ENCODE peak calls at places on chromosomes 13 and 19, in eight cellular contexts. C is mammary epithelial cell; I is heart left ventricle; L is CD8-positive, alpha-beta T cell; K is H1; U is ascending aorta; O is mesendoderm; Y is psoas muscle. M is an unnamed sample.
A peak's percentile ranks its signal among the peaks of the same experiment; 100 is the strongest.

GRCh38 chr19:31717316-31717715 is 368.1 kb upstream of the TSHZ3 start:
- DNase-seq in C (no peak), I (no peak), L (no peak), K (no peak), U (no peak), O (no peak), Y (no peak), M (no peak)

GRCh38 chr19:53467503-53468262 is at the start of gene ZNF813:
- DNase-seq in C (peak; percentile 71), I (peak; percentile 94), L (peak; percentile 98), K (peak; percentile 98), U (peak; percentile 76), O (peak; percentile 93), Y (peak; percentile 93), M (peak; percentile 59)

GRCh38 chr13:79481685-79482052 is 714 bp downstream of the NDFIP2 start:
- DNase-seq in C (peak; percentile 52), I (no peak), L (peak; percentile 60), K (no peak), U (no peak), O (no peak), Y (no peak), M (no peak)

GRCh38 chr13:114226088-114226487 is 8.6 kb upstream of the CDC16 start:
- DNase-seq in C (no peak), I (no peak), L (peak; percentile 59), K (no peak), U (no peak), O (no peak), Y (no peak), M (no peak)

GRCh38 chr19:805600-806550 is 8.6 kb downstream of the PTBP1 start:
- DNase-seq in C (no peak), I (no peak), L (no peak), K (peak; percentile 50), U (no peak), O (no peak), Y (peak; percentile 13), M (no peak)

GRCh38 chr13:83085186-83085900 is 796.9 kb downstream of the SLITRK1 start:
- DNase-seq in C (no peak), I (no peak), L (no peak), K (no peak), U (no peak), O (no peak), Y (no peak), M (no peak)

GRCh38 chr19:17754634-17755532 is 3.6 kb downstream of the FCHO1 start:
- DNase-seq in C (no peak), I (no peak), L (no peak), K (no peak), U (no peak), O (no peak), Y (no peak), M (no peak)

GRCh38 chr19:4518345-4519171 is at the start of gene PLIN4:
- DNase-seq in C (peak; percentile 43), I (peak; percentile 92), L (no peak), K (peak; percentile 54), U (no peak), O (no peak), Y (peak; percentile 87), M (no peak)

GRCh38 chr13:109253316-109253715 is 533.1 kb downstream of the IRS2 start:
- DNase-seq in C (no peak), I (no peak), L (no peak), K (no peak), U (no peak), O (no peak), Y (no peak), M (peak; percentile 53)

GRCh38 chr13:65985632-65986031 is 1244.5 kb downstream of the PCDH9 start:
- DNase-seq in C (no peak), I (no peak), L (no peak), K (peak; percentile 69), U (no peak), O (peak; percentile 62), Y (no peak), M (no peak)

GRCh38 chr13:46799139-46799538 is 2.2 kb upstream of the ESD start:
- DNase-seq in C (no peak), I (no peak), L (no peak), K (no peak), U (no peak), O (no peak), Y (no peak), M (no peak)

GRCh38 chr19:13002389-13002898 is 7.2 kb downstream of the NFIX start:
- DNase-seq in C (no peak), I (peak; percentile 80), L (no peak), K (no peak), U (no peak), O (no peak), Y (peak; percentile 79), M (no peak)

GRCh38 chr19:10543059-10543419 is 665 bp upstream of the ATG4D start:
- DNase-seq in C (no peak), I (no peak), L (no peak), K (no peak), U (no peak), O (no peak), Y (no peak), M (no peak)

GRCh38 chr13:35283856-35284255 is 192.6 kb downstream of the MAB21L1 start:
- DNase-seq in C (peak; percentile 54), I (no peak), L (no peak), K (no peak), U (no peak), O (no peak), Y (no peak), M (no peak)

GRCh38 chr13:47976325-47976724 is 24.7 kb downstream of the SUCLA2 start:
- DNase-seq in C (no peak), I (no peak), L (no peak), K (no peak), U (no peak), O (peak; percentile 38), Y (no peak), M (no peak)

GRCh38 chr13:112849500-112849899 is 119.5 kb upstream of the MCF2L start:
- DNase-seq in C (no peak), I (no peak), L (no peak), K (no peak), U (no peak), O (no peak), Y (no peak), M (no peak)

GRCh38 chr19:18659281-18660050 is 22.6 kb downstream of the KLHL26 start:
- DNase-seq in C (no peak), I (peak; percentile 74), L (no peak), K (no peak), U (no peak), O (no peak), Y (peak; percentile 73), M (no peak)

GRCh38 chr19:20423381-20424207 is 142.0 kb downstream of the ZNF737 start:
- DNase-seq in C (peak; percentile 56), I (peak; percentile 47), L (peak; percentile 60), K (peak; percentile 61), U (peak; percentile 26), O (peak; percentile 87), Y (peak; percentile 47), M (no peak)

GRCh38 chr13:35594096-35594495 is 117.6 kb upstream of the MAB21L1 start:
- DNase-seq in C (no peak), I (no peak), L (no peak), K (no peak), U (no peak), O (no peak), Y (no peak), M (no peak)

GRCh38 chr13:29284726-29285125 is 310.8 kb downstream of the SLC7A1 start:
- DNase-seq in C (no peak), I (no peak), L (no peak), K (no peak), U (no peak), O (peak; percentile 55), Y (no peak), M (no peak)

DNA sequence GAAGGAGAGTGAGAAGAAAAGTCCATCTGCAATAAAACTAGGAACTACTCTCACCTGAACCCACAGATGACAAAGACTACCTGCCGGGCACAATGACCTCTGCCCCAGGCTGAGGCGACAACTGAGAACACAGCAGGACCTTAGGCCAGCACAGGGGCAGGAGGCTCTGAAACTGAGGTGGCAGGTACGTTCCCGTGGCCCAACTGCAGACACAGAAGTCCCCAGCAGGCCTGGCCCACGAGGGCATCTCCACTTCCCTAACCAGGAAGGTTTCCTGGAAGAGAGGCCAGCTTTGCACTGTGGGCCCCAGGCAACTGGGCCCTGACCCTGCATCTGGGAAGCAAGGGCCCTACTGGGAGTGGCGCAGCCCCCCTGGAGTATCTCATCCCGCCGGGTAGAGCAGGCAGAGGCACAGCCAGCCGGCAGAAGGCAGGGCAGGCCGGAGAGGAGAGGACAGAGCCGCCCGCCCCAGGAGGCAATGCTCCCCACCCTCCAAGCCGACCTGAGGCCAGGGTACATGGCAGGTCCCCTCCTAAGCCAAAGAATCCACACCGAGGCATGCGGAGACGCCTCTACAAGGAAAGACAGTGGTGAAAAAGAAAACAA is 32.7 kb downstream of the STK24 start:
- DNase-seq in C (no peak), I (no peak), L (no peak), K (no peak), U (no peak), O (no peak), Y (no peak), M (no peak)
- H3K4me1 ChIP-seq in C (peaks cover 21% of the 10 kb centered on the region), I (peaks cover 69% of the 10 kb centered on the region), L (peaks cover 55% of the 10 kb centered on the region), K (peaks cover 13% of the 10 kb centered on the region), U (peaks cover 3% of the 10 kb centered on the region), O (peaks cover 10% of the 10 kb centered on the region), Y (peaks cover 67% of the 10 kb centered on the region), M (peaks cover 11% of the 10 kb centered on the region)

DNA sequence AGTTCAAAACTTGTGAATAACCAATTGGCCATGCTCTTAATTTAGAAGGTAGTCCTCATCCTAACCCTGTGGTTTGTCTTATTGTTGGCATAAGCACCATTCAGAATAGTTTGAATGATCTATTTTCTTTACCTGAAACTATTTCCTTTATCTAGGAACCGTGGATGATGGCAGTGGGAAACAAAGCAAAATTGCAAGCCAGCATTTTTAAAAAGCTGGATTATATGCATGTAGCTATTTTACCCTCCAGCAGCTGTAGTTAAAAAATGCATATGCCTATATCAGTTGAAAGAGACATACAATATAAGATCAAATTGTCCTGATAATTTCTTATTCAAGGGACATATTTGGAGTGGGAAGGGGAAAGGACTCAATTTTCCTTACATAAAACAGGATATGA is 19.3 kb downstream of the ZNF613 start:
- DNase-seq in C (no peak), I (no peak), L (no peak), K (no peak), U (no peak), O (no peak), Y (no peak), M (no peak)
- H3K4me1 ChIP-seq in C (no peaks in the 10 kb centered on the region), I (no peaks in the 10 kb centered on the region), L (no peaks in the 10 kb centered on the region), K (no peaks in the 10 kb centered on the region), U (no peaks in the 10 kb centered on the region), O (no peaks in the 10 kb centered on the region), Y (no peaks in the 10 kb centered on the region), M (no peaks in the 10 kb centered on the region)

GRCh38 chr13:59793107-59793506 is 370.6 kb downstream of the DIAPH3 start:
- DNase-seq in C (no peak), I (no peak), L (no peak), K (no peak), U (no peak), O (no peak), Y (no peak), M (no peak)
- H3K4me1 ChIP-seq in C (no peaks in the 10 kb centered on the region), I (no peaks in the 10 kb centered on the region), L (no peaks in the 10 kb centered on the region), K (peaks cover 11% of the 10 kb centered on the region), U (no peaks in the 10 kb centered on the region), O (no peaks in the 10 kb centered on the region), Y (no peaks in the 10 kb centered on the region), M (peaks cover 18% of the 10 kb centered on the region)

DNA sequence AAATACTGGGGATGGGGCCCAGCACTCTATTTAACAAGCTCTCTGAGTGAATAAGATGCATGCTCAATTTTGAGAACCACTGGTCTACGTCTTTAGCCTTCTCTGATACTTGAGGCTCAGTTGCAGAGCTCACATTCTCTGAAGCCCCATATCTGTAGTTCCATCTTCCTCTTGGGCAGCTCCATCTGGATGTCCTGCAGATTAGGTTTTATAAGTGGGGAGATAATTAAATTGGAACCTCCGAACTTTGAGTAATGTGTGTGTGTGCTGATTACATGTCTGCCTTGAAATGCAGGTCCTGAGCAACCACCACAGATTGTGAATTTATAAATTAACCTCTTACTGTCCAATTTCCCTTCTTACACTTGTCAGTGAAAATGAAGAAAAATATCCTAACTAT is 7.2 kb upstream of the RASL11A start:
- DNase-seq in C (no peak), I (no peak), L (no peak), K (no peak), U (no peak), O (no peak), Y (no peak), M (no peak)
- H3K4me1 ChIP-seq in C (peaks cover 6% of the 10 kb centered on the region), I (peaks cover 13% of the 10 kb centered on the region), L (peaks cover 35% of the 10 kb centered on the region), K (no peaks in the 10 kb centered on the region), U (no peaks in the 10 kb centered on the region), O (no peaks in the 10 kb centered on the region), Y (no peaks in the 10 kb centered on the region), M (no peaks in the 10 kb centered on the region)

M was measured in SJSA1.